ENCODE peak calls at places on chromosomes 1 and 21, in six cellular contexts. Y, L, V, C, W and P are unnamed samples.

GRCh38 chr1:185373813-185374524 is 56.9 kb upstream of the IVNS1ABP start:
- DNase-seq in Y (no peak), W (no peak), V (no peak), L (no peak), C (no peak), P (no peak)

GRCh38 chr1:167186198-167186750 is 34.4 kb upstream of the POU2F1 start:
- DNase-seq in V (no peak), Y (no peak), L (no peak), W (no peak), C (no peak), P (no peak)

GRCh38 chr1:66758247-66758755 is 6.0 kb downstream of the DYNLT5 start:
- DNase-seq in V (no peak), C (no peak), L (peak; percentile 94), W (no peak), Y (no peak), P (peak; percentile 87)

GRCh38 chr1:8315573-8316475 is 2.1 kb upstream of the SLC45A1 start:
- DNase-seq in V (peak; percentile 61), L (no peak), Y (peak; percentile 29), C (peak; percentile 69), W (no peak), P (no peak)

GRCh38 chr1:201264072-201264471 is 19.2 kb upstream of the PKP1 start:
- DNase-seq in C (no peak), W (no peak), V (no peak), Y (no peak), L (no peak), P (no peak)

GRCh38 chr1:204350857-204351573 is 8.7 kb downstream of the PLEKHA6 start:
- DNase-seq in L (no peak), V (peak; percentile 95), W (peak; percentile 10), Y (no peak), C (no peak), P (peak; percentile 17)

GRCh38 chr1:73463848-73464247 is 734.1 kb downstream of the LRRIQ3 start:
- DNase-seq in W (no peak), V (no peak), L (no peak), Y (no peak), C (no peak), P (no peak)

GRCh38 chr1:11158720-11159321 is 30.3 kb upstream of the ANGPTL7 start:
- DNase-seq in Y (no peak), V (no peak), W (no peak), L (no peak), C (no peak), P (no peak)

GRCh38 chr1:3816331-3817137 is 20.2 kb upstream of the LRRC47 start:
- DNase-seq in V (no peak), C (no peak), L (no peak), Y (no peak), W (no peak), P (no peak)

GRCh38 chr1:59178803-59179202 is 118.1 kb upstream of the FGGY start:
- DNase-seq in V (no peak), Y (no peak), L (no peak), C (no peak), W (no peak), P (no peak)

GRCh38 chr1:30418426-30419245 is 304.7 kb downstream of the MATN1 start:
- DNase-seq in W (no peak), C (no peak), Y (no peak), L (no peak), V (peak; percentile 16), P (no peak)

GRCh38 chr1:15406911-15407559 is 2.7 kb upstream of the EFHD2 start:
- DNase-seq in L (no peak), W (no peak), C (no peak), V (no peak), Y (no peak), P (no peak)

GRCh38 chr1:38561699-38562098 is 297.9 kb downstream of the RRAGC start:
- DNase-seq in C (no peak), W (no peak), Y (no peak), V (no peak), L (no peak), P (no peak)

GRCh38 chr1:55309053-55309452 is 93.9 kb upstream of the USP24 start:
- DNase-seq in V (no peak), L (no peak), W (no peak), C (no peak), Y (peak; percentile 36), P (no peak)

GRCh38 chr1:184691719-184692324 is 62.8 kb downstream of the EDEM3 start:
- DNase-seq in C (peak; percentile 24), L (peak; percentile 32), W (no peak), Y (peak; percentile 50), V (no peak), P (peak; percentile 24)

GRCh38 chr1:171780583-171781166 is 785 bp upstream of the METTL13 start:
- DNase-seq in W (peak; percentile 31), L (peak; percentile 35), V (no peak), C (no peak), Y (no peak), P (no peak)

GRCh38 chr1:213136190-213136917 is 85.3 kb downstream of the RPS6KC1 start:
- DNase-seq in W (no peak), L (no peak), V (no peak), Y (no peak), C (peak; percentile 16), P (no peak)

GRCh38 chr1:86948212-86948611 is 33.8 kb downstream of the HS2ST1 start:
- DNase-seq in L (no peak), V (no peak), Y (no peak), C (no peak), W (no peak), P (no peak)

GRCh38 chr1:58941471-58942289 is 157.8 kb upstream of the JUN start:
- DNase-seq in L (peak; percentile 84), C (peak; percentile 36), V (no peak), W (peak; percentile 73), Y (no peak), P (peak; percentile 5)

GRCh38 chr1:163535807-163536206 is 214.1 kb downstream of the NUF2 start:
- DNase-seq in C (no peak), L (peak; percentile 31), Y (peak; percentile 35), W (no peak), V (no peak), P (peak; percentile 16)

GRCh38 chr1:225454733-225455132 is 26.9 kb upstream of the LBR start:
- DNase-seq in Y (peak; percentile 68), C (no peak), V (no peak), L (no peak), W (no peak), P (no peak)

GRCh38 chr1:157198619-157199420 is 60.6 kb upstream of the ETV3 start:
- DNase-seq in Y (no peak), L (no peak), C (no peak), V (no peak), W (no peak), P (no peak)

GRCh38 chr1:20362856-20363255 is 72.2 kb downstream of the VWA5B1 start:
- DNase-seq in C (no peak), Y (no peak), V (no peak), W (no peak), L (no peak), P (no peak)

GRCh38 chr1:19344372-19344810 is 32.3 kb downstream of the SLC66A1 start:
- DNase-seq in C (peak; percentile 30), V (peak; percentile 81), W (peak; percentile 51), L (no peak), Y (peak; percentile 44), P (peak; percentile 50)

GRCh38 chr1:206706298-206706791 is 21.6 kb downstream of the MAPKAPK2 start:
- DNase-seq in W (no peak), V (no peak), Y (no peak), C (no peak), L (no peak), P (no peak)

GRCh38 chr21:21297211-21297610 is 299.0 kb downstream of the NCAM2 start:
- DNase-seq in C (no peak), W (no peak), Y (no peak), L (no peak), V (no peak), P (no peak)

GRCh38 chr1:223393275-223394214 is at the start of gene CCDC185:
- DNase-seq in L (no peak), Y (no peak), V (no peak), W (no peak), C (no peak), P (no peak)
- H3K4me2 ChIP-seq in L (no peak within 1 kb of the TSS), Y (peak within 1 kb of the TSS; percentile 99), V (no peak within 1 kb of the TSS), W (no peak within 1 kb of the TSS), C (no peak within 1 kb of the TSS), P (no peak within 1 kb of the TSS)

GRCh38 chr1:2788506-2789163 is 12.9 kb downstream of the TTC34 start:
- DNase-seq in L (no peak), W (no peak), C (no peak), V (no peak), Y (no peak), P (no peak)

GRCh38 chr1:2791027-2791760 is 10.3 kb downstream of the TTC34 start:
- DNase-seq in L (no peak), W (no peak), Y (no peak), C (no peak), V (no peak), P (no peak)

GRCh38 chr1:2787163-2787911 is 14.2 kb downstream of the TTC34 start:
- DNase-seq in V (no peak), L (no peak), Y (no peak), W (no peak), C (no peak), P (no peak)

GRCh38 chr1:2789986-2790581 is 11.4 kb downstream of the TTC34 start:
- DNase-seq in L (no peak), C (no peak), W (no peak), V (no peak), Y (no peak), P (no peak)

DNA sequence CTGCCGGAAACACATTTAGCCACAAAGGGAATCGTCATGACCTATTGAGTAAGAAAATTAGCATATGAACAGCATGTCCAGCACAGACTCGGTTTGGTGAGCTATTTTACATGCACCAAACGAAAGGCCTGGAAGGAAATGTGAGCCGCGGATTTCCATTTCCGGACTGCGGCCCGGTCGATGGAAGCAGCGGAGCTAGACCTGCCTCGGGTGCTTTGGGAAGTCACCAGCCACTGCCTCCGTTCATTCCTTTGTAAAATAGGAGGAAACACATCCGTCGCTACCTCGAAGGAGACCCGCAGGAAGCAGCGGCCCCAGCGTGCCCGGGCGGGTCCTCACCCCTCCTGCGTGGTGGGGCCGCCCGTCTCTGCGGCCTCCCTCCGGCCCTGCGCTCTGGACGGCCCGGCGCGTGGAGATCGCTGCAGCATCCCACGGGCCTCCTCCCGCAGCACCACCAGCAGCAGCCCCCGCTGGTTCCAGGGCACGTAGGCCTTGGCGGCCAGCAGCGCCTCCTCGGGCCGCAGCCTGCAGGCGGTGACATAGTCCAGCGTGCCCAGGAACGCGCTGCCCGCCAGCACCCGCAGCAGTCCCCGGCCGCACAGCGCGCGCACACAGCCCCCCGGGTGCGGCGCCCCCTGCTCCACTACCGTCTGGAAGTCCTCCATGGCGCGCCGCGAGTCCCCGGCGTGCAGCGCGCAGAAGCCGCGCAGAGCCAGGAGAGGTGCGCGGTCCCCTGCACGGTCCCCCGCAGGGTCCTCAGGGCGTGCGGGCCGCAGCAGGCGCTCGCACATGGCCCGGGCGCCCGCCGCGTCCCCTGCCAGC is 12.1 kb downstream of the TTC34 start:
- DNase-seq in C (no peak), Y (no peak), W (no peak), L (no peak), V (no peak), P (no peak)
- H3K4me2 ChIP-seq in C (no peak overlapping the region), Y (no peak overlapping the region), W (no peak overlapping the region), L (no peak overlapping the region), V (no peak overlapping the region), P (no peak overlapping the region)

GRCh38 chr1:217469983-217470382 is 160.9 kb downstream of the GPATCH2 start:
- DNase-seq in V (no peak), L (no peak), Y (no peak), C (no peak), W (no peak), P (no peak)
- H3K4me2 ChIP-seq in V (no peak overlapping the region), L (no peak overlapping the region), Y (no peak overlapping the region), C (no peak overlapping the region), W (no peak overlapping the region), P (no peak overlapping the region)

GRCh38 chr1:214310777-214311690 is 30.1 kb downstream of the SMYD2 start:
- DNase-seq in W (no peak), V (no peak), Y (no peak), C (no peak), L (no peak), P (no peak)
- H3K4me2 ChIP-seq in W (no peak overlapping the region), V (no peak overlapping the region), Y (no peak overlapping the region), C (no peak overlapping the region), L (no peak overlapping the region), P (no peak overlapping the region)